ENCODE peak calls at places on chromosomes 3 and 15, in five cellular contexts. E, Y, U, I and X are unnamed samples.

GRCh38 chr3:13642597-13642996 is 93.7 kb downstream of the FBLN2 start:
- DNase-seq in U (no peak), I (peak; percentile 75), E (no peak), Y (no peak), X (no peak)

GRCh38 chr15:90230071-90230494 is 3.7 kb downstream of the CIB1 start:
- DNase-seq in I (no peak), Y (no peak), E (no peak), U (no peak), X (no peak)

GRCh38 chr3:99943931-99944761 is 126.5 kb downstream of the CMSS1 start:
- DNase-seq in Y (no peak), E (no peak), I (peak; percentile 47), U (no peak), X (no peak)

GRCh38 chr15:39919396-39919739 is 698 bp downstream of the GPR176 start:
- DNase-seq in E (no peak), U (no peak), I (no peak), Y (no peak), X (no peak)

GRCh38 chr3:101720851-101721649 is 3.4 kb upstream of the CEP97 start:
- DNase-seq in E (no peak), I (peak; percentile 33), Y (peak; percentile 29), U (no peak), X (no peak)

GRCh38 chr3:135929670-135930069 is 35.9 kb upstream of the PPP2R3A start:
- DNase-seq in U (no peak), Y (peak; percentile 26), E (no peak), I (peak; percentile 46), X (no peak)

GRCh38 chr3:167671878-167672427 is 18.2 kb upstream of the WDR49 start:
- DNase-seq in E (no peak), U (no peak), Y (no peak), I (no peak), X (no peak)

GRCh38 chr15:75081150-75081549 is 57.8 kb downstream of the PPCDC start:
- DNase-seq in E (no peak), U (no peak), Y (no peak), I (no peak), X (no peak)

GRCh38 chr3:81451611-81452010 is 309.8 kb downstream of the GBE1 start:
- DNase-seq in I (no peak), Y (no peak), E (no peak), U (no peak), X (no peak)

GRCh38 chr3:170033489-170033888 is 4.3 kb upstream of the GPR160 start:
- DNase-seq in E (no peak), I (no peak), Y (no peak), U (no peak), X (no peak)

GRCh38 chr3:196216081-196216564 is at the start of gene SLC51A:
- DNase-seq in Y (no peak), U (no peak), I (no peak), E (peak; percentile 80), X (peak; percentile 81)

GRCh38 chr3:13419356-13420050 is 619 bp downstream of the NUP210 start:
- DNase-seq in I (no peak), U (peak; percentile 32), E (peak; percentile 68), Y (no peak), X (peak; percentile 47)

GRCh38 chr3:4974154-4974553 is 5.1 kb upstream of the BHLHE40 start:
- DNase-seq in E (no peak), U (no peak), Y (no peak), I (no peak), X (no peak)

GRCh38 chr3:160941885-160942494 is 163.2 kb downstream of the B3GALNT1 start:
- DNase-seq in E (peak; percentile 83), I (peak; percentile 61), Y (peak; percentile 79), U (peak; percentile 41), X (peak; percentile 41)

GRCh38 chr3:186459108-186459467 is 85.1 kb downstream of the CRYGS start:
- DNase-seq in U (no peak), I (no peak), E (no peak), Y (peak; percentile 45), X (no peak)

GRCh38 chr3:77945320-77945719 is 905.4 kb downstream of the ROBO2 start:
- DNase-seq in I (no peak), Y (no peak), U (no peak), E (no peak), X (no peak)

GRCh38 chr15:33994005-33994615 is 25.8 kb downstream of the CHRM5 start:
- DNase-seq in I (peak; percentile 51), Y (peak; percentile 51), E (peak; percentile 60), U (peak; percentile 12), X (peak; percentile 60)

GRCh38 chr15:83656192-83656591 is 2.3 kb downstream of the ADAMTSL3 start:
- DNase-seq in Y (no peak), I (no peak), E (no peak), U (no peak), X (no peak)

GRCh38 chr3:140244893-140245292 is 309.9 kb downstream of the CLSTN2 start:
- DNase-seq in U (no peak), Y (no peak), E (no peak), I (no peak), X (no peak)

GRCh38 chr3:122681294-122682015 is 816 bp downstream of the PARP14 start:
- DNase-seq in Y (peak; percentile 40), I (no peak), E (peak; percentile 56), U (no peak), X (peak; percentile 47)

GRCh38 chr15:36458406-36458805 is 121.0 kb upstream of the CDIN1 start:
- DNase-seq in I (peak; percentile 57), U (no peak), Y (no peak), E (no peak), X (no peak)

GRCh38 chr3:197511853-197512635 is 43.7 kb downstream of the BDH1 start:
- DNase-seq in Y (no peak), E (peak; percentile 69), I (no peak), U (no peak), X (peak; percentile 78)

GRCh38 chr3:64686446-64686908 is 1.3 kb downstream of the ADAMTS9 start:
- DNase-seq in Y (peak; percentile 88), E (no peak), I (peak; percentile 52), U (peak; percentile 63), X (no peak)

DNA sequence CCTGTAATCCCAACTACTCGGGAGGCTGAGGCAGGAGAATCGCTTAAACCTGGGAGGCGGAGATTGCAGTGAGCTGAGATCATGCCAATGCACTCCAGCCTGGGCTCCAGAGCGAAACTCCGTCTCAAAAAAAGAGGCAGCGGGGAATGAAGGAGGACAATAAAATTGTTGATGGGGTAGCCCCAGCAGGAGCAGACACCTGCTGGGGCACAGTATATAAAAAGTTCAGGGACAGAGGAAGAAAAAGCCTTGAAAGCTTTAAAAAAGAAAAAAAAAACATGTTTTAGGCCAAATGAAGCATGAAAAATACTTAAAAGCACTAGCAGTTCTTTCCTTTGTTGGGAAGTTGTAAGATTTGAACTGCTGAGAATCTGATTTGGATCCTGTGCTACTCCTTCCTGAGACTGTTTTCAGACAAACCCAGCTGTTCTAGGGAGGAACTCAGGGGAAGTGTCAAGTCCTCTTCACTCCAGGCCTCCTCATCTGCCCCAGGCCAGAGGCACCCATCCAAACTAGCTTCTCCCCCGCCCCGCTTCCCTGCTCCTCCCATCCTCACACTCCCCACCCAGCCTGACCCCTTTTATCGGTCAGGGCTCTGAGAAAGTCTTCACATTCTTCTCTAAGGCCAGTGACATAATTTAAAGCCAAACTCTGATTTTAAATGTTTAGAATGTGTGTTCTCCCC is 5.0 kb downstream of the IL17RD start:
- DNase-seq in Y (no peak), E (no peak), U (no peak), I (no peak), X (peak; percentile 74)
- H2BK15ac ChIP-seq in Y (peak overlapping the region; percentile 62), E (no peak overlapping the region), U (no peak overlapping the region), I (no peak overlapping the region), X (no peak overlapping the region)

GRCh38 chr3:125443923-125444322 is 68.8 kb upstream of the ZNF148 start:
- DNase-seq in I (peak; percentile 94), U (no peak), Y (peak; percentile 79), E (no peak), X (no peak)

GRCh38 chr3:125436921-125437320 is 61.8 kb upstream of the ZNF148 start:
- DNase-seq in I (no peak), Y (no peak), U (no peak), E (no peak), X (no peak)

GRCh38 chr3:125440559-125440955 is 65.4 kb upstream of the ZNF148 start:
- DNase-seq in Y (no peak), E (peak; percentile 43), U (no peak), I (no peak), X (no peak)

GRCh38 chr3:125437631-125438435 is 62.7 kb upstream of the ZNF148 start:
- DNase-seq in E (peak; percentile 90), Y (peak; percentile 54), U (peak; percentile 58), I (peak; percentile 39), X (peak; percentile 55)

DNA sequence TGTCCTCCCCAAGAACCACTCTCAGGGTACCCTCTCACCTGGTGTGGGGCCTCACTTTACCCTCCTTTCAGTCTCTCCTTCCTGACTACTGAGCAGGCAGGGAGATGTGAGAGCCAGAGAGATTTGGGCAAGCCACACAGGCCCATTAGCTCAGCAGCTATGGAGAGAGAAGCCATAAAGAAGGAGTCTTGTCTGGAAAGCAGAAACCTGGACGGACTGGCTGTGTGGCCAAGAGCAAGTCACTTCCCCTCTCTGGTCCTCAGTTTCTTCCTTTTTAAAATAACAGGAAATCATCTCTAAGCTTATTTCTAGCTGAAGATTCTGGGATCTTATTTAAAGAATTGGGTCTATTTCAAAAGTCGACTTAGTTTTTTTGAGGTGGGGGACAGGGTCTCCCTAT is 65.8 kb upstream of the ZNF148 start:
- DNase-seq in E (no peak), Y (no peak), I (no peak), U (no peak), X (no peak)
- H2BK15ac ChIP-seq in E (no peak overlapping the region), Y (no peak overlapping the region), I (peak overlapping the region; percentile 50), U (no peak overlapping the region), X (no peak overlapping the region)

GRCh38 chr3:120432105-120432860 is 18.5 kb downstream of the FSTL1 start:
- DNase-seq in Y (peak; percentile 80), I (peak; percentile 89), E (no peak), U (peak; percentile 63), X (peak; percentile 75)

GRCh38 chr3:120433662-120434331 is 17.0 kb downstream of the FSTL1 start:
- DNase-seq in U (no peak), Y (no peak), I (no peak), E (no peak), X (no peak)

GRCh38 chr3:120428904-120429303 is 21.9 kb downstream of the FSTL1 start:
- DNase-seq in Y (no peak), U (no peak), E (no peak), I (no peak), X (no peak)

GRCh38 chr3:120427201-120427600 is 23.6 kb downstream of the FSTL1 start:
- DNase-seq in E (no peak), U (no peak), I (no peak), Y (no peak), X (no peak)

GRCh38 chr3:120429921-120430361 is 20.9 kb downstream of the FSTL1 start:
- DNase-seq in E (no peak), I (peak; percentile 78), U (no peak), Y (peak; percentile 70), X (no peak)
- H2BK15ac ChIP-seq in E (no peak overlapping the region), I (no peak overlapping the region), U (no peak overlapping the region), Y (no peak overlapping the region), X (no peak overlapping the region)

GRCh38 chr3:105354429-105354828 is 12.3 kb upstream of the ALCAM start:
- DNase-seq in I (no peak), E (no peak), Y (peak; percentile 18), U (no peak), X (peak; percentile 59)

GRCh38 chr3:105355355-105356063 is 11.2 kb upstream of the ALCAM start:
- DNase-seq in U (no peak), Y (peak; percentile 81), E (no peak), I (peak; percentile 74), X (no peak)

GRCh38 chr3:105353485-105354161 is 13.1 kb upstream of the ALCAM start:
- DNase-seq in Y (peak; percentile 48), U (no peak), E (no peak), I (peak; percentile 64), X (peak; percentile 63)

GRCh38 chr3:105359098-105359762 is 7.5 kb upstream of the ALCAM start:
- DNase-seq in U (no peak), Y (peak; percentile 68), I (peak; percentile 78), E (no peak), X (no peak)

GRCh38 chr3:105356988-105357387 is 9.7 kb upstream of the ALCAM start:
- DNase-seq in U (no peak), E (no peak), I (no peak), Y (no peak), X (no peak)
- H2BK15ac ChIP-seq in U (no peak overlapping the region), E (no peak overlapping the region), I (no peak overlapping the region), Y (no peak overlapping the region), X (no peak overlapping the region)